ENCODE peak calls at places on chromosomes 3 and 15, in six cellular contexts. One of them, this sample, is unnamed.

GRCh38 chr3:36969540-36970432 is 23.1 kb downstream of the EPM2AIP1 start:
- DNase-seq in upper lobe of right lung: no peak
- DNase-seq in stimulated activated CD8-positive, alpha-beta memory T cell treated with anti-CD3 and anti-CD28 coated beads, Interleukin-2, amount 100 ng/mL, for 48 hours: peak; percentile 26
- DNase-seq in activated T-helper 1 cell treated with anti-CD3 and anti-CD28 coated beads, Interleukin-2, amount 50 U/mL, for 16 hours: no peak
- DNase-seq in activated CD8-positive, alpha-beta memory T cell treated with anti-CD3 and anti-CD28 coated beads, Interleukin-2, amount 50 U/mL, for 48 hours: peak; percentile 59
- DNase-seq in nucleus accumbens: no peak
- DNase-seq in this sample: no peak

GRCh38 chr3:23542079-23542478 is 263.7 kb upstream of the UBE2E1 start:
- DNase-seq in activated CD8-positive, alpha-beta memory T cell treated with anti-CD3 and anti-CD28 coated beads, Interleukin-2, amount 50 U/mL, for 48 hours: no peak
- DNase-seq in upper lobe of right lung: no peak
- DNase-seq in stimulated activated CD8-positive, alpha-beta memory T cell treated with anti-CD3 and anti-CD28 coated beads, Interleukin-2, amount 100 ng/mL, for 48 hours: no peak
- DNase-seq in nucleus accumbens: no peak
- DNase-seq in activated T-helper 1 cell treated with anti-CD3 and anti-CD28 coated beads, Interleukin-2, amount 50 U/mL, for 16 hours: no peak
- DNase-seq in this sample: no peak

GRCh38 chr3:20066079-20066478 is 25.8 kb downstream of the KAT2B start:
- DNase-seq in upper lobe of right lung: no peak
- DNase-seq in activated T-helper 1 cell treated with anti-CD3 and anti-CD28 coated beads, Interleukin-2, amount 50 U/mL, for 16 hours: no peak
- DNase-seq in stimulated activated CD8-positive, alpha-beta memory T cell treated with anti-CD3 and anti-CD28 coated beads, Interleukin-2, amount 100 ng/mL, for 48 hours: no peak
- DNase-seq in activated CD8-positive, alpha-beta memory T cell treated with anti-CD3 and anti-CD28 coated beads, Interleukin-2, amount 50 U/mL, for 48 hours: no peak
- DNase-seq in nucleus accumbens: no peak
- DNase-seq in this sample: peak; percentile 34

GRCh38 chr15:77507911-77508310 is 87.2 kb downstream of the HMG20A start:
- DNase-seq in activated CD8-positive, alpha-beta memory T cell treated with anti-CD3 and anti-CD28 coated beads, Interleukin-2, amount 50 U/mL, for 48 hours: no peak
- DNase-seq in activated T-helper 1 cell treated with anti-CD3 and anti-CD28 coated beads, Interleukin-2, amount 50 U/mL, for 16 hours: no peak
- DNase-seq in stimulated activated CD8-positive, alpha-beta memory T cell treated with anti-CD3 and anti-CD28 coated beads, Interleukin-2, amount 100 ng/mL, for 48 hours: no peak
- DNase-seq in nucleus accumbens: no peak
- DNase-seq in upper lobe of right lung: no peak
- DNase-seq in this sample: no peak

GRCh38 chr3:187973977-187974856 is 179.7 kb upstream of the LPP start:
- DNase-seq in stimulated activated CD8-positive, alpha-beta memory T cell treated with anti-CD3 and anti-CD28 coated beads, Interleukin-2, amount 100 ng/mL, for 48 hours: no peak
- DNase-seq in activated CD8-positive, alpha-beta memory T cell treated with anti-CD3 and anti-CD28 coated beads, Interleukin-2, amount 50 U/mL, for 48 hours: no peak
- DNase-seq in nucleus accumbens: no peak
- DNase-seq in activated T-helper 1 cell treated with anti-CD3 and anti-CD28 coated beads, Interleukin-2, amount 50 U/mL, for 16 hours: no peak
- DNase-seq in upper lobe of right lung: no peak
- DNase-seq in this sample: no peak

GRCh38 chr3:53753518-53754183 is 92.6 kb downstream of the CHDH start:
- DNase-seq in activated T-helper 1 cell treated with anti-CD3 and anti-CD28 coated beads, Interleukin-2, amount 50 U/mL, for 16 hours: no peak
- DNase-seq in upper lobe of right lung: no peak
- DNase-seq in nucleus accumbens: no peak
- DNase-seq in activated CD8-positive, alpha-beta memory T cell treated with anti-CD3 and anti-CD28 coated beads, Interleukin-2, amount 50 U/mL, for 48 hours: no peak
- DNase-seq in stimulated activated CD8-positive, alpha-beta memory T cell treated with anti-CD3 and anti-CD28 coated beads, Interleukin-2, amount 100 ng/mL, for 48 hours: no peak
- DNase-seq in this sample: no peak

GRCh38 chr3:48990636-48991421 is 788 bp downstream of the P4HTM start:
- DNase-seq in upper lobe of right lung: no peak
- DNase-seq in activated T-helper 1 cell treated with anti-CD3 and anti-CD28 coated beads, Interleukin-2, amount 50 U/mL, for 16 hours: no peak
- DNase-seq in stimulated activated CD8-positive, alpha-beta memory T cell treated with anti-CD3 and anti-CD28 coated beads, Interleukin-2, amount 100 ng/mL, for 48 hours: no peak
- DNase-seq in activated CD8-positive, alpha-beta memory T cell treated with anti-CD3 and anti-CD28 coated beads, Interleukin-2, amount 50 U/mL, for 48 hours: no peak
- DNase-seq in nucleus accumbens: peak; percentile 21
- DNase-seq in this sample: no peak

GRCh38 chr3:12246758-12247157 is 42.1 kb upstream of the PPARG start:
- DNase-seq in stimulated activated CD8-positive, alpha-beta memory T cell treated with anti-CD3 and anti-CD28 coated beads, Interleukin-2, amount 100 ng/mL, for 48 hours: no peak
- DNase-seq in activated CD8-positive, alpha-beta memory T cell treated with anti-CD3 and anti-CD28 coated beads, Interleukin-2, amount 50 U/mL, for 48 hours: no peak
- DNase-seq in nucleus accumbens: no peak
- DNase-seq in upper lobe of right lung: no peak
- DNase-seq in activated T-helper 1 cell treated with anti-CD3 and anti-CD28 coated beads, Interleukin-2, amount 50 U/mL, for 16 hours: no peak
- DNase-seq in this sample: no peak

GRCh38 chr3:43733459-43734384 is 43.0 kb downstream of the ABHD5 start:
- DNase-seq in stimulated activated CD8-positive, alpha-beta memory T cell treated with anti-CD3 and anti-CD28 coated beads, Interleukin-2, amount 100 ng/mL, for 48 hours: no peak
- DNase-seq in nucleus accumbens: no peak
- DNase-seq in activated T-helper 1 cell treated with anti-CD3 and anti-CD28 coated beads, Interleukin-2, amount 50 U/mL, for 16 hours: no peak
- DNase-seq in activated CD8-positive, alpha-beta memory T cell treated with anti-CD3 and anti-CD28 coated beads, Interleukin-2, amount 50 U/mL, for 48 hours: no peak
- DNase-seq in upper lobe of right lung: no peak
- DNase-seq in this sample: no peak

GRCh38 chr3:48851407-48851806 is 3.7 kb upstream of the PRKAR2A start:
- DNase-seq in upper lobe of right lung: peak; percentile 0
- DNase-seq in nucleus accumbens: no peak
- DNase-seq in activated T-helper 1 cell treated with anti-CD3 and anti-CD28 coated beads, Interleukin-2, amount 50 U/mL, for 16 hours: no peak
- DNase-seq in stimulated activated CD8-positive, alpha-beta memory T cell treated with anti-CD3 and anti-CD28 coated beads, Interleukin-2, amount 100 ng/mL, for 48 hours: no peak
- DNase-seq in activated CD8-positive, alpha-beta memory T cell treated with anti-CD3 and anti-CD28 coated beads, Interleukin-2, amount 50 U/mL, for 48 hours: no peak
- DNase-seq in this sample: no peak

GRCh38 chr3:121482651-121483050 is 63.1 kb downstream of the POLQ start:
- DNase-seq in activated T-helper 1 cell treated with anti-CD3 and anti-CD28 coated beads, Interleukin-2, amount 50 U/mL, for 16 hours: no peak
- DNase-seq in activated CD8-positive, alpha-beta memory T cell treated with anti-CD3 and anti-CD28 coated beads, Interleukin-2, amount 50 U/mL, for 48 hours: no peak
- DNase-seq in upper lobe of right lung: no peak
- DNase-seq in stimulated activated CD8-positive, alpha-beta memory T cell treated with anti-CD3 and anti-CD28 coated beads, Interleukin-2, amount 100 ng/mL, for 48 hours: no peak
- DNase-seq in nucleus accumbens: no peak
- DNase-seq in this sample: no peak

GRCh38 chr3:61236556-61236955 is 14.7 kb downstream of the FHIT start:
- DNase-seq in activated T-helper 1 cell treated with anti-CD3 and anti-CD28 coated beads, Interleukin-2, amount 50 U/mL, for 16 hours: no peak
- DNase-seq in nucleus accumbens: no peak
- DNase-seq in stimulated activated CD8-positive, alpha-beta memory T cell treated with anti-CD3 and anti-CD28 coated beads, Interleukin-2, amount 100 ng/mL, for 48 hours: no peak
- DNase-seq in activated CD8-positive, alpha-beta memory T cell treated with anti-CD3 and anti-CD28 coated beads, Interleukin-2, amount 50 U/mL, for 48 hours: no peak
- DNase-seq in upper lobe of right lung: no peak
- DNase-seq in this sample: no peak

GRCh38 chr3:55164876-55165275 is 237.0 kb upstream of the LRTM1 start:
- DNase-seq in nucleus accumbens: no peak
- DNase-seq in stimulated activated CD8-positive, alpha-beta memory T cell treated with anti-CD3 and anti-CD28 coated beads, Interleukin-2, amount 100 ng/mL, for 48 hours: no peak
- DNase-seq in activated CD8-positive, alpha-beta memory T cell treated with anti-CD3 and anti-CD28 coated beads, Interleukin-2, amount 50 U/mL, for 48 hours: no peak
- DNase-seq in activated T-helper 1 cell treated with anti-CD3 and anti-CD28 coated beads, Interleukin-2, amount 50 U/mL, for 16 hours: no peak
- DNase-seq in upper lobe of right lung: no peak
- DNase-seq in this sample: no peak

GRCh38 chr3:56879453-56880224 is 77.9 kb upstream of the ARHGEF3 start:
- DNase-seq in activated CD8-positive, alpha-beta memory T cell treated with anti-CD3 and anti-CD28 coated beads, Interleukin-2, amount 50 U/mL, for 48 hours: no peak
- DNase-seq in nucleus accumbens: no peak
- DNase-seq in stimulated activated CD8-positive, alpha-beta memory T cell treated with anti-CD3 and anti-CD28 coated beads, Interleukin-2, amount 100 ng/mL, for 48 hours: no peak
- DNase-seq in upper lobe of right lung: no peak
- DNase-seq in activated T-helper 1 cell treated with anti-CD3 and anti-CD28 coated beads, Interleukin-2, amount 50 U/mL, for 16 hours: no peak
- DNase-seq in this sample: no peak

GRCh38 chr15:60555814-60556213 is 76.9 kb upstream of the ICE2 start:
- DNase-seq in stimulated activated CD8-positive, alpha-beta memory T cell treated with anti-CD3 and anti-CD28 coated beads, Interleukin-2, amount 100 ng/mL, for 48 hours: no peak
- DNase-seq in activated CD8-positive, alpha-beta memory T cell treated with anti-CD3 and anti-CD28 coated beads, Interleukin-2, amount 50 U/mL, for 48 hours: no peak
- DNase-seq in nucleus accumbens: no peak
- DNase-seq in activated T-helper 1 cell treated with anti-CD3 and anti-CD28 coated beads, Interleukin-2, amount 50 U/mL, for 16 hours: no peak
- DNase-seq in upper lobe of right lung: no peak
- DNase-seq in this sample: no peak

GRCh38 chr3:30500666-30501399 is 105.6 kb upstream of the TGFBR2 start:
- DNase-seq in stimulated activated CD8-positive, alpha-beta memory T cell treated with anti-CD3 and anti-CD28 coated beads, Interleukin-2, amount 100 ng/mL, for 48 hours: no peak
- DNase-seq in activated CD8-positive, alpha-beta memory T cell treated with anti-CD3 and anti-CD28 coated beads, Interleukin-2, amount 50 U/mL, for 48 hours: no peak
- DNase-seq in nucleus accumbens: no peak
- DNase-seq in activated T-helper 1 cell treated with anti-CD3 and anti-CD28 coated beads, Interleukin-2, amount 50 U/mL, for 16 hours: no peak
- DNase-seq in upper lobe of right lung: no peak
- DNase-seq in this sample: no peak

GRCh38 chr3:107425033-107425432 is 47.8 kb downstream of the CCDC54 start:
- DNase-seq in nucleus accumbens: no peak
- DNase-seq in activated T-helper 1 cell treated with anti-CD3 and anti-CD28 coated beads, Interleukin-2, amount 50 U/mL, for 16 hours: no peak
- DNase-seq in upper lobe of right lung: no peak
- DNase-seq in activated CD8-positive, alpha-beta memory T cell treated with anti-CD3 and anti-CD28 coated beads, Interleukin-2, amount 50 U/mL, for 48 hours: no peak
- DNase-seq in stimulated activated CD8-positive, alpha-beta memory T cell treated with anti-CD3 and anti-CD28 coated beads, Interleukin-2, amount 100 ng/mL, for 48 hours: no peak
- DNase-seq in this sample: no peak

GRCh38 chr3:119098620-119099222 is 47.2 kb upstream of the TEX55 start:
- DNase-seq in nucleus accumbens: no peak
- DNase-seq in activated CD8-positive, alpha-beta memory T cell treated with anti-CD3 and anti-CD28 coated beads, Interleukin-2, amount 50 U/mL, for 48 hours: no peak
- DNase-seq in activated T-helper 1 cell treated with anti-CD3 and anti-CD28 coated beads, Interleukin-2, amount 50 U/mL, for 16 hours: no peak
- DNase-seq in stimulated activated CD8-positive, alpha-beta memory T cell treated with anti-CD3 and anti-CD28 coated beads, Interleukin-2, amount 100 ng/mL, for 48 hours: no peak
- DNase-seq in upper lobe of right lung: no peak
- DNase-seq in this sample: no peak

GRCh38 chr3:124084398-124084881 is 92.5 kb upstream of the ROPN1 start:
- DNase-seq in activated CD8-positive, alpha-beta memory T cell treated with anti-CD3 and anti-CD28 coated beads, Interleukin-2, amount 50 U/mL, for 48 hours: no peak
- DNase-seq in stimulated activated CD8-positive, alpha-beta memory T cell treated with anti-CD3 and anti-CD28 coated beads, Interleukin-2, amount 100 ng/mL, for 48 hours: no peak
- DNase-seq in nucleus accumbens: no peak
- DNase-seq in activated T-helper 1 cell treated with anti-CD3 and anti-CD28 coated beads, Interleukin-2, amount 50 U/mL, for 16 hours: no peak
- DNase-seq in upper lobe of right lung: no peak
- DNase-seq in this sample: no peak

GRCh38 chr3:105503191-105503593 is 136.5 kb downstream of the ALCAM start:
- DNase-seq in stimulated activated CD8-positive, alpha-beta memory T cell treated with anti-CD3 and anti-CD28 coated beads, Interleukin-2, amount 100 ng/mL, for 48 hours: no peak
- DNase-seq in upper lobe of right lung: no peak
- DNase-seq in nucleus accumbens: no peak
- DNase-seq in activated CD8-positive, alpha-beta memory T cell treated with anti-CD3 and anti-CD28 coated beads, Interleukin-2, amount 50 U/mL, for 48 hours: no peak
- DNase-seq in activated T-helper 1 cell treated with anti-CD3 and anti-CD28 coated beads, Interleukin-2, amount 50 U/mL, for 16 hours: no peak
- DNase-seq in this sample: no peak

This sample was measured in vagina.